ENCODE peak calls at places on chromosomes 13 and 19, in six cellular contexts. H, N, Z, V, J and G are unnamed samples.

GRCh38 chr19:39546599-39546998 is 6.6 kb upstream of the EID2 start:
- DNase-seq in H (no peak), N (no peak), Z (no peak), V (no peak), J (no peak), G (no peak)

GRCh38 chr19:28980236-28980868 is 232.6 kb downstream of the UQCRFS1 start:
- DNase-seq in H (no peak), N (no peak), Z (no peak), V (peak), J (no peak), G (no peak)

GRCh38 chr13:85241045-85241444 is 558.2 kb downstream of the SLITRK6 start:
- DNase-seq in H (no peak), N (peak), Z (no peak), V (peak), J (no peak), G (no peak)

GRCh38 chr19:48913114-48913513 is 13.0 kb downstream of the NUCB1 start:
- DNase-seq in H (no peak), N (no peak), Z (no peak), V (no peak), J (no peak), G (no peak)

GRCh38 chr13:20254076-20254475 is 22.0 kb upstream of the GJB6 start:
- DNase-seq in H (no peak), N (no peak), Z (no peak), V (no peak), J (no peak), G (no peak)

GRCh38 chr19:46913852-46914430 is 53.1 kb downstream of the ARHGAP35 start:
- DNase-seq in H (no peak), N (peak), Z (no peak), V (peak), J (no peak), G (no peak)

GRCh38 chr19:35733180-35734125 is 8.8 kb downstream of the IGFLR1 start:
- DNase-seq in H (no peak), N (no peak), Z (no peak), V (no peak), J (peak), G (no peak)

GRCh38 chr13:44955421-44955820 is 33.9 kb downstream of the NUFIP1 start:
- DNase-seq in H (no peak), N (no peak), Z (no peak), V (no peak), J (no peak), G (no peak)

GRCh38 chr13:35283856-35284255 is 192.6 kb downstream of the MAB21L1 start:
- DNase-seq in H (no peak), N (no peak), Z (no peak), V (no peak), J (no peak), G (no peak)

GRCh38 chr19:5917431-5918107 is 3.5 kb downstream of the CAPS start:
- DNase-seq in H (no peak), N (no peak), Z (no peak), V (no peak), J (no peak), G (no peak)

GRCh38 chr19:4556574-4557185 is 2.8 kb downstream of the SEMA6B start:
- DNase-seq in H (no peak), N (no peak), Z (no peak), V (no peak), J (peak), G (no peak)

GRCh38 chr13:27822258-27822872 is 30.1 kb downstream of the GSX1 start:
- DNase-seq in H (no peak), N (peak), Z (no peak), V (peak), J (no peak), G (no peak)

GRCh38 chr19:36151144-36152051 is 849 bp downstream of the COX7A1 start:
- DNase-seq in H (no peak), N (no peak), Z (peak), V (no peak), J (no peak), G (no peak)

GRCh38 chr19:1038995-1039645 is 787 bp upstream of the ABCA7 start:
- DNase-seq in H (no peak), N (no peak), Z (no peak), V (no peak), J (peak), G (no peak)

GRCh38 chr19:53958168-53958571 is 4.6 kb upstream of the CACNG8 start:
- DNase-seq in H (no peak), N (no peak), Z (no peak), V (no peak), J (no peak), G (no peak)

GRCh38 chr19:31338069-31338767 is 11.0 kb downstream of the TSHZ3 start:
- DNase-seq in H (no peak), N (peak), Z (peak), V (peak), J (no peak), G (no peak)

GRCh38 chr13:68304287-68304893 is 1074.3 kb upstream of the PCDH9 start:
- DNase-seq in H (no peak), N (peak), Z (no peak), V (no peak), J (no peak), G (no peak)

GRCh38 chr19:6071103-6071485 is 39.2 kb downstream of the RFX2 start:
- DNase-seq in H (no peak), N (peak), Z (no peak), V (peak), J (no peak), G (peak)

GRCh38 chr13:84479656-84480055 is 597.4 kb upstream of the SLITRK1 start:
- DNase-seq in H (no peak), N (peak), Z (no peak), V (peak), J (no peak), G (no peak)

GRCh38 chr19:2917275-2918184 is 16.8 kb downstream of the ZNF57 start:
- DNase-seq in H (no peak), N (no peak), Z (no peak), V (no peak), J (no peak), G (no peak)

GRCh38 chr19:2906631-2907195 is 6.0 kb downstream of the ZNF57 start:
- DNase-seq in H (no peak), N (no peak), Z (no peak), V (no peak), J (no peak), G (no peak)

DNA sequence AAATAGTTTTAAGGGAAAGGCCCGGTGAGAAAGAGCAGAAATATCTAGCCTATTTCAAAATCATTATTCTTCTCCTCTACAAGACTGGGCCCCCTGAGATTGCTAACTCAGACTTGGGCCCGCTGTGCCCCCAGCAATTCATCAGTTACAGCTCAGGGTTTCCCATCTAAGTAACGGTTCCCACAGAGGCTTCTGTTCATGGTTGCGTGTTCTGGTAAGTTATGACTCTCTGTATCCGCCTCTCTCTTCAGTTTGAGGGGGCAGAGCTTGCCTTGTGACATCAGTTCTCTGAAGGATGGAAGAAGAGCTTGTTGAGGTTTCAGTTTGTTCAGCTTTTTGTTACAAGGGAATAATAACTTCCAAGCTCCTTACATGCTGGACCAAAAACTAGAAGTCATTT is 11.6 kb downstream of the ZNF57 start:
- DNase-seq in H (no peak), N (no peak), Z (no peak), V (no peak), J (no peak), G (no peak)
- TF ChIP-seq CTCF in H (no peak), N (no peak), Z (no peak), V (no peak), J (no peak), G (no peak)

DNA sequence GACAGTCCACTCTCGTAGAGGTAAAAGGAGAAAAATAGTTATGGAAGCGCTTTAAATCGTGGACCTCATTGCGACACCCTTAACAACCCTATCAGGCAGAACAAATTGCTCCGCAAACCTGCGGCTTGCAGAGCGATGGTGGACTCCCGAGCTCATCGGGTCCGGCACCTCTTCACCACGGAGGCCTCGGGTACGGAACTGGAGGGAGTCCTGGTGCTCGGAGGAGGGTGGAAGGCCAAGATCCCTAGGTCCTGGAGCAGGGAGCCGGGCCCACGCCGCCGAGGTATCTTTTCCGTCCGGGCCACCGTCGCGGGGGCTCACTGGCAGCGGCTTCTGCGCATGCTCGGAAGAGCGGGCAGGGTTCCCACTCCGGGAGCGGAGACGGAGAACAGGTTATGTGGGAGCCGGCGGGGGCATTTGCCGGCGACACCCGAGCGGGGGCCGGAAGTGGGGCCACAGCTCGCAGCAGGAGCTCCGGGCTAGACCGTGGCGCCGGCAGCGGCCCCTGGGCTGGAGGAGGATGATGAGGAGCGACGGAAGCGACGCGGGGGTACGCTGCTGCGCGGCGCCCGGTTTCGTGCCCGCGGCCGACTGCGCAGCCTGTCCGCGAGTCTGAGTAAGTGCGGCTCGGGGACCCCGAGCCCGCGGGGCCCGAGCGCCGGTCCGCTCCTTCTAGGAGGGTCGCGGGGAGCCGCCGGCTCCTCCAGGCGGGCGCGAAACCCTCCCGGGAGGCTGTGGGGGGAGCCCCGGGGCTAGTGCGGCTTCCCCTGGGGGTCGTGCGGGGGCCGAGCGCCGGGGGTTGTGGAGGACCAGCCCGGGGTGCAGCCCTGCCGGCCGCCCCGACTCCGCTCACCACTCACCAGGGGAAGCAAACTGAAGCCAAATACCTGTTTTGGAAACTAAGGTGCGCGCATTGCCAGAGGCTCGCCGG is at the start of gene ABHD13:
- DNase-seq in H (peak), N (peak), Z (peak), V (peak), J (peak), G (peak)
- TF ChIP-seq CTCF in H (no peak), N (no peak), Z (peak), V (peak), J (no peak), G (no peak)

GRCh38 chr19:42662714-42663113 is 68.0 kb upstream of the CEACAM8 start:
- DNase-seq in H (no peak), N (no peak), Z (no peak), V (no peak), J (no peak), G (no peak)
- TF ChIP-seq CTCF in H (no peak), N (no peak), Z (no peak), V (no peak), J (no peak), G (no peak)

GRCh38 chr13:107808388-107808787 is 406.9 kb downstream of the LIG4 start:
- DNase-seq in H (no peak), N (no peak), Z (no peak), V (peak), J (no peak), G (no peak)
- TF ChIP-seq CTCF in H (no peak), N (no peak), Z (no peak), V (no peak), J (no peak), G (no peak)

GRCh38 chr19:50703915-50704548 is 15.6 kb downstream of the SHANK1 start:
- DNase-seq in H (no peak), N (no peak), Z (no peak), V (no peak), J (no peak), G (no peak)
- TF ChIP-seq CTCF in H (no peak), N (no peak), Z (no peak), V (no peak), J (no peak), G (no peak)

GRCh38 chr13:73173160-73173905 is 114.5 kb downstream of the KLF5 start:
- DNase-seq in H (no peak), N (no peak), Z (no peak), V (no peak), J (no peak), G (no peak)

GRCh38 chr13:73171242-73171641 is 112.4 kb downstream of the KLF5 start:
- DNase-seq in H (no peak), N (no peak), Z (no peak), V (no peak), J (no peak), G (no peak)

GRCh38 chr13:73174521-73175010 is 115.8 kb downstream of the KLF5 start:
- DNase-seq in H (no peak), N (no peak), Z (no peak), V (no peak), J (no peak), G (no peak)

GRCh38 chr13:73169971-73170370 is 111.2 kb downstream of the KLF5 start:
- DNase-seq in H (no peak), N (no peak), Z (no peak), V (no peak), J (no peak), G (no peak)

GRCh38 chr13:73171926-73172325 is 113.1 kb downstream of the KLF5 start:
- DNase-seq in H (no peak), N (no peak), Z (no peak), V (peak), J (no peak), G (no peak)
- TF ChIP-seq CTCF in H (no peak), N (no peak), Z (no peak), V (no peak), J (no peak), G (no peak)